ENCODE peak calls at places on chromosomes 16 and 17, in five cellular contexts. B is transverse colon; J is CD8-positive, alpha-beta T cell; T is Panc1; P is GM23338. G is an unnamed sample. For H3K4me1, the result is how much of the 10 kb centered on the place peaks cover.

GRCh38 chr16:22898874-22899348 is 84.9 kb downstream of the HS3ST2 start:
- DNase-seq in P (peak), B (peak), T (peak), J (peak), G (peak)

GRCh38 chr17:17669081-17669850 is 12.0 kb upstream of the RAI1 start:
- DNase-seq in J (no peak), B (no peak), T (no peak), P (no peak), G (no peak)

GRCh38 chr17:56125830-56126819 is 27.1 kb upstream of the ANKFN1 start:
- DNase-seq in J (no peak), B (no peak), P (peak), T (no peak), G (no peak)

GRCh38 chr17:65000798-65001197 is 55.7 kb downstream of the GNA13 start:
- DNase-seq in B (no peak), J (no peak), P (no peak), T (no peak), G (no peak)

GRCh38 chr17:50689956-50690886 is 17.5 kb downstream of the ANKRD40 start:
- DNase-seq in B (no peak), J (no peak), T (no peak), P (peak), G (no peak)

GRCh38 chr16:58218786-58219185 is 20.9 kb upstream of the CSNK2A2 start:
- DNase-seq in B (no peak), P (no peak), J (no peak), T (no peak), G (no peak)

GRCh38 chr17:13561606-13562270 is 40.0 kb downstream of the HS3ST3A1 start:
- DNase-seq in J (no peak), T (peak), B (peak), P (no peak), G (peak)

GRCh38 chr16:8453359-8453758 is 137.0 kb downstream of the TMEM114 start:
- DNase-seq in P (no peak), J (no peak), T (no peak), B (no peak), G (no peak)

GRCh38 chr17:48259710-48260291 is 152.2 kb downstream of the SNX11 start:
- DNase-seq in T (no peak), P (peak), J (no peak), B (no peak), G (no peak)

GRCh38 chr17:67365762-67366192 is 600 bp downstream of the PSMD12 start:
- DNase-seq in T (no peak), P (no peak), B (no peak), J (no peak), G (no peak)

GRCh38 chr17:41864498-41864836 is 756 bp downstream of the KLHL11 start:
- DNase-seq in B (no peak), P (no peak), T (no peak), J (no peak), G (no peak)
- H3K4me3 ChIP-seq in B (peak), P (peak), T (peak), J (peak), G (peak)

DNA sequence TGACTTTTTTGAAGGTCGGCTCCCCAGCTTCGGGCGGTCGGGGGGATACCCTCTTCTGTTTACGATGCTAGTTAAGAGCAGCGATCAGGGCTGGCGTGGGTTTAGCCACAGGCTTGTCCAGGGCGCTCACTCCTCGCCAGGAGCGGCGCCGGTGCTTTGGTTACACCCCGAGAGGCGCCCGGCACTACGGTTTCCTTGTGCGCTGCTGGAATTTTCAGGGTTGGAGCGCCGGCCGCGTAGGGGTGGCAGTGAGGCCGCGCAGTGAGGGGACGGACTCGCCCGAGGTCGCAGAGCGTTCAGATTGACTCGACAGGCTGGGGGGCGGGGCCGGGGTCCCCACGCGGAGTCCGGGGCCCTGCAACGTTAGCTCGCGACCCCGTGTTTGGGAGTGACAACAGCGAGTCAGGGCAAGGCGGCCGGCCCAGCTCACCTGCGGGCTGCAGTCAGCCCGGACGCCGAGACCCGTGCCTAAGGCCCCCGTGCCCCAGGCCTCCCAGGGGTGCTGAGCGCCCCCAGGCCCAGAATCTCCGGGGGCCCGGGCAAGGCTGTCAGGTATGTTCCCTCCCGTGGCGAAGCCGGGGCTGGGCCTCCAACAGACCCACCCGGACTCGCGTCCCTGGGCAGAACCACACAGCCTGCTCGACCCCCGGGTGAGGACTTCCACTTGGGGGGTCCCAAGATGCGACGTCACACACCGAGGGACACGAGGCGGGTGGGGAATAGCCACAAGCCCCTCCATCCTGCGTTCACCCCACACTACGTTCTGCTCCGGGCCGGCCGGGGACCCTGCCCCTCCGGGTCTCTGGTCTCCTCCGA is 1.3 kb upstream of the ACTG1 start:
- DNase-seq in P (peak), B (peak), T (no peak), J (peak), G (peak)
- H3K4me1 ChIP-seq in P (under half), B (half or more), T (under half), J (half or more), G (under half)

DNA sequence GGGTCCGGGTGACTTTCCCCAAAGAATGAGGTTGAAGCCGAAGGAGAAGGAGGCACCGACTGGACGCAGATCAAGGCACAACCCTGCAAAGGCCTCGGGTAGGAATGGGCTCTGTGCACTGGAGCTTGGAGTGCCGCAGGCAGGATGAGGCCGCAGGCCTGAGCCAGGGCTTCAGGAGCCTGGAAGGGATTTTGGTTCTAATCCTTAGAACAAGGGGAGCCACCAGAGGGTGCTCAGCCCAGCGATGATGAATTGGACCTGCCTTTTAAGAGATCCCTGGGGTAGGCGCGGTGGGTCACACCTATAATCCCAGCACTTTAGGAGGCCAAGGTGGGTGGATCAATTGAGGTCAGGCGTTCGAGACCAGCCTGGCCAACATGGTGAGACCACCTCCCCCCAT is 8.1 kb downstream of the CIBAR2 start:
- DNase-seq in T (no peak), J (peak), B (no peak), P (peak), G (no peak)
- TF ChIP-seq CTCF in T (no peak), J (no peak), B (no peak), P (peak), G (no peak)

GRCh38 chr17:32445075-32445427 is 741 bp downstream of the PSMD11 start:
- DNase-seq in J (no peak), P (peak), T (no peak), B (peak), G (peak)

GRCh38 chr17:32444301-32445074 is at the start of gene PSMD11:
- DNase-seq in B (peak), T (peak), P (peak), J (peak), G (peak)

GRCh38 chr17:32445976-32446375 is 1.7 kb downstream of the PSMD11 start:
- DNase-seq in P (no peak), T (no peak), B (no peak), J (no peak), G (no peak)

GRCh38 chr17:32445497-32445896 is 1.2 kb downstream of the PSMD11 start:
- DNase-seq in J (no peak), P (no peak), T (no peak), B (no peak), G (no peak)

GRCh38 chr17:32446949-32447348 is 2.6 kb downstream of the PSMD11 start:
- DNase-seq in B (no peak), P (no peak), T (no peak), J (no peak), G (no peak)
- H3K4me3 ChIP-seq in B (no peak), P (no peak), T (no peak), J (no peak), G (no peak)

GRCh38 chr17:80502578-80502877 is 26.1 kb upstream of the NPTX1 start:
- DNase-seq in B (no peak), T (no peak), J (no peak), P (no peak), G (no peak)

GRCh38 chr17:80501739-80502577 is 25.6 kb upstream of the NPTX1 start:
- DNase-seq in B (peak), P (no peak), J (no peak), T (no peak), G (no peak)

GRCh38 chr17:80504671-80505413 is 28.4 kb upstream of the NPTX1 start:
- DNase-seq in P (no peak), T (no peak), J (no peak), B (no peak), G (no peak)

GRCh38 chr17:80503921-80504320 is 27.5 kb upstream of the NPTX1 start:
- DNase-seq in P (no peak), J (no peak), T (no peak), B (no peak), G (no peak)

DNA sequence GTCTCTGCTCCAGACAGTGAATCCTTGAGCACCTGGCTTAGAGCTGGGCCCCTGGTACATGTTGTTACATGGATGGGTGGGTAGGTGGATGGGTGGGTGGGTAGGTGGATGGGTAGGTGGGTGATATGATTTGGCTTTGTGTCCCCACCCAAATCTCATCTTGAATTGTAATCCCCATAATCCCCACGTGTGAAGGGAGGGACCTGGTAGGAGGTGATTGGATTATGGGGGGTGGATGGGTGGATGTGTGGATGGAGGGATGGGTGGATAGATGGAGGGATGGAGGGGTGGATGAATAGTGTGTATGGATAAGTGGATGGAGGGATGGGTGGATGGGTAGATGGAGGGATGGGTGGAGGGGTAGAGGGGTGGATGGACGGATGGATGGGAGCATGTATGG is 26.6 kb upstream of the NPTX1 start:
- DNase-seq in B (no peak), P (no peak), T (no peak), J (no peak), G (no peak)
- H3K4me1 ChIP-seq in B (under half), P (under half), T (under half), J (under half), G (under half)